ENCODE peak calls at places on chromosomes 7 and 10, in six cellular contexts. P, F, O, X, R and K are unnamed samples.
A peak's percentile ranks its signal among the peaks of the same experiment; 100 is the strongest.

GRCh38 chr10:110834622-110835219 is 37.0 kb upstream of the PDCD4 start:
- DNase-seq in F (no peak), P (no peak), O (no peak), R (no peak), X (no peak), K (no peak)

GRCh38 chr10:102918817-102919236 is 733 bp downstream of the CNNM2 start:
- DNase-seq in X (peak; percentile 28), R (peak; percentile 47), O (no peak), P (peak; percentile 17), F (no peak), K (no peak)

GRCh38 chr10:89537361-89537760 is 2.0 kb upstream of the SLC16A12 start:
- DNase-seq in R (no peak), F (no peak), X (no peak), P (no peak), O (no peak), K (no peak)

GRCh38 chr10:119667562-119668328 is 16.6 kb downstream of the BAG3 start:
- DNase-seq in X (peak; percentile 95), R (no peak), P (no peak), O (no peak), F (peak; percentile 80), K (peak; percentile 91)

GRCh38 chr10:14399641-14400040 is 68.9 kb upstream of the FRMD4A start:
- DNase-seq in R (no peak), F (no peak), X (no peak), P (no peak), O (no peak), K (no peak)

GRCh38 chr10:120789804-120790203 is 61.4 kb upstream of the WDR11 start:
- DNase-seq in F (no peak), X (no peak), R (no peak), P (no peak), O (no peak), K (no peak)

GRCh38 chr10:102710604-102711003 is 3.6 kb downstream of the ARL3 start:
- DNase-seq in P (no peak), X (no peak), R (no peak), F (no peak), O (no peak), K (no peak)

GRCh38 chr10:130987401-130987800 is 324.1 kb downstream of the TCERG1L start:
- DNase-seq in O (no peak), P (no peak), R (no peak), X (no peak), F (no peak), K (no peak)

GRCh38 chr7:106770191-106770590 is 94.9 kb upstream of the PIK3CG start:
- DNase-seq in O (no peak), P (no peak), R (no peak), X (peak; percentile 52), F (no peak), K (no peak)

GRCh38 chr7:102236592-102237287 is 49.9 kb upstream of the SH2B2 start:
- DNase-seq in P (peak; percentile 14), X (peak; percentile 85), F (peak; percentile 50), R (peak; percentile 80), O (peak; percentile 67), K (no peak)

GRCh38 chr7:2849941-2850766 is 6.0 kb upstream of the GNA12 start:
- DNase-seq in P (no peak), R (no peak), X (no peak), F (no peak), O (no peak), K (no peak)